ENCODE peak calls at places on chromosome 16, in six cellular contexts. One of them, this sample, is unnamed.
A peak's percentile ranks its signal among the peaks of the same experiment; 100 is the strongest.

GRCh38 chr16:12613131-12613991 is 190.3 kb downstream of the CPPED1 start:
- DNase-seq in adrenal gland: no peak
- DNase-seq in OCI-LY7: no peak
- DNase-seq in heart left ventricle: no peak
- DNase-seq in heart right ventricle: no peak
- DNase-seq in adipocyte: no peak
- DNase-seq in this sample: no peak

GRCh38 chr16:69432069-69432468 is 7.7 kb downstream of the CYB5B start:
- DNase-seq in adrenal gland: no peak
- DNase-seq in OCI-LY7: no peak
- DNase-seq in heart left ventricle: no peak
- DNase-seq in heart right ventricle: no peak
- DNase-seq in adipocyte: no peak
- DNase-seq in this sample: no peak

GRCh38 chr16:51932317-51932716 is 614.6 kb downstream of the TOX3 start:
- DNase-seq in adrenal gland: no peak
- DNase-seq in OCI-LY7: no peak
- DNase-seq in heart left ventricle: no peak
- DNase-seq in heart right ventricle: no peak
- DNase-seq in adipocyte: no peak
- DNase-seq in this sample: no peak

GRCh38 chr16:12781777-12782176 is 21.9 kb downstream of the CPPED1 start:
- DNase-seq in adrenal gland: no peak
- DNase-seq in OCI-LY7: no peak
- DNase-seq in heart left ventricle: no peak
- DNase-seq in heart right ventricle: no peak
- DNase-seq in adipocyte: no peak
- DNase-seq in this sample: no peak

GRCh38 chr16:86755571-86756006 is 177.2 kb downstream of the FOXL1 start:
- DNase-seq in adrenal gland: no peak
- DNase-seq in OCI-LY7: no peak
- DNase-seq in heart left ventricle: peak; percentile 81
- DNase-seq in heart right ventricle: peak; percentile 61
- DNase-seq in adipocyte: no peak
- DNase-seq in this sample: peak; percentile 83

GRCh38 chr16:630815-631405 is at the start of gene WFIKKN1:
- DNase-seq in adrenal gland: peak; percentile 70
- DNase-seq in OCI-LY7: no peak
- DNase-seq in heart left ventricle: peak; percentile 32
- DNase-seq in heart right ventricle: no peak
- DNase-seq in adipocyte: no peak
- DNase-seq in this sample: no peak

GRCh38 chr16:66382966-66383299 is 16.4 kb downstream of the CDH5 start:
- DNase-seq in adrenal gland: no peak
- DNase-seq in OCI-LY7: no peak
- DNase-seq in heart left ventricle: no peak
- DNase-seq in heart right ventricle: no peak
- DNase-seq in adipocyte: peak; percentile 59
- DNase-seq in this sample: no peak

GRCh38 chr16:50858877-50859627 is 117.2 kb downstream of the CYLD start:
- DNase-seq in adrenal gland: no peak
- DNase-seq in OCI-LY7: no peak
- DNase-seq in heart left ventricle: no peak
- DNase-seq in heart right ventricle: no peak
- DNase-seq in adipocyte: no peak
- DNase-seq in this sample: no peak

GRCh38 chr16:4536391-4537106 is 2.0 kb downstream of the CDIP1 start:
- DNase-seq in adrenal gland: no peak
- DNase-seq in OCI-LY7: no peak
- DNase-seq in heart left ventricle: no peak
- DNase-seq in heart right ventricle: no peak
- DNase-seq in adipocyte: no peak
- DNase-seq in this sample: no peak

GRCh38 chr16:59886021-59886420 is 1151.9 kb upstream of the GOT2 start:
- DNase-seq in adrenal gland: peak; percentile 60
- DNase-seq in OCI-LY7: no peak
- DNase-seq in heart left ventricle: peak; percentile 49
- DNase-seq in heart right ventricle: peak; percentile 53
- DNase-seq in adipocyte: peak; percentile 25
- DNase-seq in this sample: no peak

GRCh38 chr16:82414476-82414875 is 212.3 kb upstream of the CDH13 start:
- DNase-seq in adrenal gland: no peak
- DNase-seq in OCI-LY7: no peak
- DNase-seq in heart left ventricle: no peak
- DNase-seq in heart right ventricle: no peak
- DNase-seq in adipocyte: no peak
- DNase-seq in this sample: no peak

GRCh38 chr16:60031751-60032150 is 1297.6 kb upstream of the GOT2 start:
- DNase-seq in adrenal gland: no peak
- DNase-seq in OCI-LY7: no peak
- DNase-seq in heart left ventricle: no peak
- DNase-seq in heart right ventricle: no peak
- DNase-seq in adipocyte: no peak
- DNase-seq in this sample: no peak

GRCh38 chr16:7765079-7765550 is 432.5 kb downstream of the RBFOX1 start:
- DNase-seq in adrenal gland: no peak
- DNase-seq in OCI-LY7: no peak
- DNase-seq in heart left ventricle: no peak
- DNase-seq in heart right ventricle: no peak
- DNase-seq in adipocyte: no peak
- DNase-seq in this sample: no peak

GRCh38 chr16:2253293-2253692 is 1.9 kb upstream of the ECI1 start:
- DNase-seq in adrenal gland: no peak
- DNase-seq in OCI-LY7: no peak
- DNase-seq in heart left ventricle: no peak
- DNase-seq in heart right ventricle: no peak
- DNase-seq in adipocyte: no peak
- DNase-seq in this sample: no peak

GRCh38 chr16:80105160-80105559 is 435.6 kb upstream of the DYNLRB2 start:
- DNase-seq in adrenal gland: no peak
- DNase-seq in OCI-LY7: no peak
- DNase-seq in heart left ventricle: no peak
- DNase-seq in heart right ventricle: no peak
- DNase-seq in adipocyte: no peak
- DNase-seq in this sample: no peak

GRCh38 chr16:9787717-9788116 is 394.5 kb downstream of the GRIN2A start:
- DNase-seq in adrenal gland: peak; percentile 56
- DNase-seq in OCI-LY7: no peak
- DNase-seq in heart left ventricle: peak; percentile 47
- DNase-seq in heart right ventricle: peak; percentile 9
- DNase-seq in adipocyte: no peak
- DNase-seq in this sample: no peak

GRCh38 chr16:17177242-17177967 is 293.4 kb downstream of the XYLT1 start:
- DNase-seq in adrenal gland: no peak
- DNase-seq in OCI-LY7: no peak
- DNase-seq in heart left ventricle: no peak
- DNase-seq in heart right ventricle: no peak
- DNase-seq in adipocyte: no peak
- DNase-seq in this sample: no peak

GRCh38 chr16:1014221-1014620 is 32.7 kb downstream of the SOX8 start:
- DNase-seq in adrenal gland: no peak
- DNase-seq in OCI-LY7: no peak
- DNase-seq in heart left ventricle: no peak
- DNase-seq in heart right ventricle: no peak
- DNase-seq in adipocyte: no peak
- DNase-seq in this sample: no peak

GRCh38 chr16:83980794-83981193 is 12.8 kb downstream of the NECAB2 start:
- DNase-seq in adrenal gland: no peak
- DNase-seq in OCI-LY7: no peak
- DNase-seq in heart left ventricle: no peak
- DNase-seq in heart right ventricle: no peak
- DNase-seq in adipocyte: no peak
- DNase-seq in this sample: no peak

DNA sequence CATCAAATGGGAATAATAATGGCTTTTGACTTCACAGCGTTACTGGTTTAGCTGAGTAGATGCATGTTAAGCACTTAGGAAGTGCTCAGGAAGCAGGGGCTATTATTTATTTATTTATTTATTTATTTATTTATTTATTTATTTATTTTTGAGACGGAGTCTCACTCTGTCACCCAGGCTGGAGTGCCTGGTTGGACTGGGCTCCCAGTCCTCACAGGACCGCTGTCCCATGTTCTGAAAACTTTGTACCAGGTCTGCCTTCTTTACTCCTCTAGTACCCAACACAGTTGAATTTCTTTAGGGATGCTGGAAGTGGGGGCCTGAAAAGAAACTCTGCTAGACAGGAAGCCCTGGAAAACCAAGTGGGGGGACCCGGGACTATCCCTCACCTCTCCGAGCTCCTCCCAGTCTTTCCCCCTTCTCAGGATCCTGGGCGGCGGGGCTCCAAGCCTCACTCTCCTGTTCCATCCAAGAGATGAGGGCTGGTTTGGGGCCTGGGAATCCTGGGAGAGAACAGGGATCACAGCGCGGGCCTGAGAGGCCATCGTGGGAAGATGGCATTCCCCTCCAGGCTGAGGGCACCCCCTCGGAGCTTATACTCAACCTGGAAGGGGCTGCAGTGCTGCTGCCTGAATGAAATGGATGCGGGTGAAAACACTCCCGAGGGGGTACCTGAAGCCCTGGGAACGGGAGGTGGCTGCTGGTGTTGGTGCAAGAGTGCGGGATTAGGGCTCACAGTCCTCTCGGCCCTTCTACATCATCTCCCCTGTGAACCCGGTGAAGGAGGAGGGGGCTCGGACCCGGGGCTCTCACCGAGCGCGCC is 682 bp downstream of the ZNF688 start:
- DNase-seq in adrenal gland: no peak
- DNase-seq in OCI-LY7: no peak
- DNase-seq in heart left ventricle: no peak
- DNase-seq in heart right ventricle: peak; percentile 34
- DNase-seq in adipocyte: peak; percentile 59
- DNase-seq in this sample: no peak
- H3K4me1 ChIP-seq in adrenal gland: peaks cover 10% of the 10 kb centered on the region
- H3K4me1 ChIP-seq in OCI-LY7: peaks cover 30% of the 10 kb centered on the region
- H3K4me1 ChIP-seq in heart left ventricle: peaks cover 21% of the 10 kb centered on the region
- H3K4me1 ChIP-seq in heart right ventricle: peaks cover 17% of the 10 kb centered on the region
- H3K4me1 ChIP-seq in adipocyte: peaks cover 16% of the 10 kb centered on the region
- H3K4me1 ChIP-seq in this sample: no peaks in the 10 kb centered on the region

DNA sequence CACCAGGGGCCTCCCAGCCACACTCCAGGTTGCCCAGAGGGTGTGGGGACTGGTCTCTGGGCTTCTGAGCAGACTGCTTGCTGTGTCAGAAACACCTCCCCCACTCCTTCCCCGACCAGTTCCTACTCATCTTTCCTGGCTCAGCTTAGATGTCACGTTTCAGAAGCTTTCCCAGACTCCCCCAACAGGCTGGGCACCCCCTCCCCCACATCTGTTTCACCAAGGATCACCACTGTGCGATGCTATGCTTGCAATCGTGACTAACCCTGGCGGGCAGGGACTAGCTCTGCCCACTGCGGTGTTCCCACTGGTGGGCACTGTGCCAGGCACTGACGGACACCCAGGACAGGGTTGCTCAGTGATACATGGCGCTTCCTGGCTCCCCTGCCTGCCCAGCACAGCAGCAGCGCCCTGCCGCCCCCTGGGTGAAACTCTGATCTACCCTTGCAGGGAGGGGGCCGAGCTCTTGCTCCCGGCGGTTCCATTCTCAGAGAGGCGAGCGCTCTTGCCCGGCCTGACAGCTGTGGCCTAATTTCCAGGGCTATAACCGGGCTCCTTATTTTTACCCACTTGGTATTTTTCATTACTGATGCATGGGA is 29.4 kb upstream of the MTSS2 start:
- DNase-seq in adrenal gland: peak; percentile 98
- DNase-seq in OCI-LY7: no peak
- DNase-seq in heart left ventricle: peak; percentile 94
- DNase-seq in heart right ventricle: peak; percentile 76
- DNase-seq in adipocyte: peak; percentile 96
- DNase-seq in this sample: peak; percentile 95
- H3K4me1 ChIP-seq in adrenal gland: peaks cover 42% of the 10 kb centered on the region
- H3K4me1 ChIP-seq in OCI-LY7: no peaks in the 10 kb centered on the region
- H3K4me1 ChIP-seq in heart left ventricle: peaks cover 19% of the 10 kb centered on the region
- H3K4me1 ChIP-seq in heart right ventricle: peaks cover 23% of the 10 kb centered on the region
- H3K4me1 ChIP-seq in adipocyte: peaks cover 21% of the 10 kb centered on the region
- H3K4me1 ChIP-seq in this sample: no peaks in the 10 kb centered on the region

GRCh38 chr16:88530858-88531203 is 39.4 kb upstream of the ZC3H18 start:
- DNase-seq in adrenal gland: no peak
- DNase-seq in OCI-LY7: no peak
- DNase-seq in heart left ventricle: no peak
- DNase-seq in heart right ventricle: no peak
- DNase-seq in adipocyte: no peak
- DNase-seq in this sample: no peak

GRCh38 chr16:88530051-88530857 is 39.9 kb upstream of the ZC3H18 start:
- DNase-seq in adrenal gland: no peak
- DNase-seq in OCI-LY7: no peak
- DNase-seq in heart left ventricle: peak; percentile 25
- DNase-seq in heart right ventricle: no peak
- DNase-seq in adipocyte: no peak
- DNase-seq in this sample: no peak

GRCh38 chr16:88527937-88528743 is 42.1 kb upstream of the ZC3H18 start:
- DNase-seq in adrenal gland: no peak
- DNase-seq in OCI-LY7: no peak
- DNase-seq in heart left ventricle: peak; percentile 25
- DNase-seq in heart right ventricle: no peak
- DNase-seq in adipocyte: no peak
- DNase-seq in this sample: no peak

GRCh38 chr16:88528902-88529318 is 41.3 kb upstream of the ZC3H18 start:
- DNase-seq in adrenal gland: no peak
- DNase-seq in OCI-LY7: no peak
- DNase-seq in heart left ventricle: peak; percentile 16
- DNase-seq in heart right ventricle: no peak
- DNase-seq in adipocyte: no peak
- DNase-seq in this sample: no peak

GRCh38 chr16:88529596-88529995 is 40.6 kb upstream of the ZC3H18 start:
- DNase-seq in adrenal gland: no peak
- DNase-seq in OCI-LY7: no peak
- DNase-seq in heart left ventricle: peak; percentile 20
- DNase-seq in heart right ventricle: no peak
- DNase-seq in adipocyte: no peak
- DNase-seq in this sample: no peak
- H3K4me1 ChIP-seq in adrenal gland: no peaks in the 10 kb centered on the region
- H3K4me1 ChIP-seq in OCI-LY7: peaks cover 6% of the 10 kb centered on the region
- H3K4me1 ChIP-seq in heart left ventricle: peaks cover 13% of the 10 kb centered on the region
- H3K4me1 ChIP-seq in heart right ventricle: peaks cover 12% of the 10 kb centered on the region
- H3K4me1 ChIP-seq in adipocyte: no peaks in the 10 kb centered on the region
- H3K4me1 ChIP-seq in this sample: no peaks in the 10 kb centered on the region

DNA sequence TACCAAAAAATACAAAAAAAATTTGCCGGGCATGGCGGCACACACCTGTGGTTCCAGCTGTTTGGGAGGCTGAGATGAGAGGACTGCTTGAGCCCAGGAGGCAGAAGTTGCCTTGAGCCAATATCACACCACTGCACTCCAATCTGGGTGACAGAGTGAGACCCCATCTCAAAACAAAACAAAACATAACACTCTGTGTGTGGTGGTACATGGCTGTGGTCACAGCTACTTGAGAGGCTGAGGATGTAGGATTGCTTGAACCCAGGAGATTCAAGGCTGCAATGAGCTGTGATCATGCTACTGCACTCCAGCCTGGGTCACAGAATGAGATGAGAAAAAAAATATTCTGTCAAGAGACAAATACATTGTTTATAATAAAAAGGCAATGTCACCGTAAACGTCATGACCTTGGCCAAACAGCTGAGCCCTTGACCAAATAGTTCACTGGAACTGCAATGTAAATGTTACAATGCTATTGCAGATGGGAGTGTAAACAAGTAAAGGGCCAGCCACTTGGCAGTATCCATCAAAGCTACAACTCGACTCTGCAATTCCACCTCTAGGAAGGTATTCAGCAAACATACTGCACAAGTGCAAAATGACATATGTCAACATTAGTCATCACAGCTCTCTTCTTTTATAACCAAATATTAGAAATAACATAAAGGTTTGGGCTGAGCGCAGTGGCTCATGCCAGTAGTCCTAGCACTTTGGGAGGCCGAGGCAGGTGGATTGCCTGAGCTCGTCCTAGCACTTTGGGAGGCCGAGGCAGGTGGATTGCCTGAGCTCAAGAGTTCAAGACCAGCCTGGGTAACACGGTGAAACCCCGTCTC is 16.9 kb downstream of the EARS2 start:
- DNase-seq in adrenal gland: no peak
- DNase-seq in OCI-LY7: no peak
- DNase-seq in heart left ventricle: no peak
- DNase-seq in heart right ventricle: no peak
- DNase-seq in adipocyte: no peak
- DNase-seq in this sample: no peak
- H3K4me1 ChIP-seq in adrenal gland: peaks cover 6% of the 10 kb centered on the region
- H3K4me1 ChIP-seq in OCI-LY7: no peaks in the 10 kb centered on the region
- H3K4me1 ChIP-seq in heart left ventricle: no peaks in the 10 kb centered on the region
- H3K4me1 ChIP-seq in heart right ventricle: no peaks in the 10 kb centered on the region
- H3K4me1 ChIP-seq in adipocyte: peaks cover 18% of the 10 kb centered on the region
- H3K4me1 ChIP-seq in this sample: no peaks in the 10 kb centered on the region